ENCODE peak calls at places on chromosomes 5 and 9, in four cellular contexts. Y, I, B and M are unnamed samples.

GRCh38 chr9:98228392-98229089 is 26.9 kb downstream of the TBC1D2 start:
- DNase-seq in Y (no peak), I (no peak), B (no peak), M (no peak)

GRCh38 chr9:115855458-115856133 is 298.0 kb upstream of the PAPPA start:
- DNase-seq in Y (no peak), I (no peak), B (no peak), M (no peak)

GRCh38 chr5:10653033-10653432 is 89.2 kb downstream of the ANKRD33B start:
- DNase-seq in Y (no peak), I (peak; percentile 59), B (no peak), M (peak; percentile 29)

GRCh38 chr5:124103671-124104070 is 591.7 kb downstream of the CSNK1G3 start:
- DNase-seq in Y (peak; percentile 48), I (no peak), B (no peak), M (no peak)

GRCh38 chr5:64666058-64666457 is 24.2 kb upstream of the SHISAL2B start:
- DNase-seq in Y (no peak), I (no peak), B (no peak), M (no peak)

GRCh38 chr9:4073371-4073770 is 226.5 kb downstream of the GLIS3 start:
- DNase-seq in Y (no peak), I (no peak), B (peak; percentile 49), M (no peak)

GRCh38 chr9:120478208-120478607 is 101.8 kb downstream of the CDK5RAP2 start:
- DNase-seq in Y (no peak), I (no peak), B (no peak), M (no peak)

GRCh38 chr5:604391-604831 is 7.7 kb upstream of the CEP72 start:
- DNase-seq in Y (no peak), I (no peak), B (no peak), M (no peak)

GRCh38 chr9:27549196-27549737 is 19.7 kb upstream of the MOB3B start:
- DNase-seq in Y (no peak), I (no peak), B (no peak), M (no peak)

GRCh38 chr9:1005043-1005667 is 28.7 kb downstream of the DMRT3 start:
- DNase-seq in Y (no peak), I (peak; percentile 14), B (peak; percentile 24), M (no peak)

DNA sequence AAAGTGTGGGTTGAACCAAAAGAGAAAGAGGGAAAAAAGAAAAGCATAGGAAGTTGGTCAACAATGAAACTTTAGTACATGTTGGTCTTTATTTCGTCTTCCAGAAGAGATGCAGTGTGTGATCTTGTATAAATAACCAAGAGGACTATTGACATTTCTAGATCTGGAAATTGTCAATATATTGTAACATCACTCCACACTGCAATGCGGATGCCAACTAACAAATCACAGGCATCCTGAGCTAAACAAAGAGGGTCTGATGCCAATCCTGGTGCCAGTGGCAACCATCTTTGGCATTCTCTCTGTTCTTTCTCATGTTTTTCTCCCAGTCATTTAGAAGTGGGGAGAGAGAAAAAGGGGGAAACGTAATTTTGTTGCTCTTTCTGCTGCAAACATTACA is 9.7 kb downstream of the NFIB start:
- DNase-seq in Y (no peak), I (no peak), B (no peak), M (no peak)
- H3K4me3 ChIP-seq in Y (no peak overlapping the region), I (no peak overlapping the region), B (no peak overlapping the region), M (no peak overlapping the region)

DNA sequence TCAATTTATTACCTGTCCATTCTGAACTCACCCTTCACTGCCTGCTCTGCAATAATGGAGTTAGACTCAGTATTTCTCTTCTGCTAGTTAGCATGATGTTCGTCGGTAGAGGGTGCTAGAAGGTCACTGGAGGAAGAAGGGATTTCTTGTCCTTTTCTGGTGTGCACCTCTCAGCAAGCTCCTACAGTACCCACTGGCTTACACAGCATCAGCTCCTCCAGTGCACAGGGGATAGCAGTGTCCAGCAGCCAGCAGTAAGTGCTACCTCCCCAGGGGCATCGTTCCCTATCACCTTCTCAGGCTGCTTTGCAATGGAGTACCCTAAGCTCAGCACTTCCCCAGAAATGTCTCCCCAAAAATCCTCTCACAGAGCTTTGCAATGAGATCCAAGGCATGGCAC is 45.9 kb upstream of the APC start:
- DNase-seq in Y (no peak), I (no peak), B (no peak), M (no peak)
- TF ChIP-seq CTCF in Y (no peak), I (no peak), B (no peak), M (no peak)

GRCh38 chr5:107682533-107682932 is 11.8 kb upstream of the EFNA5 start:
- DNase-seq in Y (no peak), I (no peak), B (no peak), M (no peak)
- H3K4me3 ChIP-seq in Y (no peak overlapping the region), I (no peak overlapping the region), B (no peak overlapping the region), M (no peak overlapping the region)

GRCh38 chr9:104093162-104093561 is 947 bp upstream of the SMC2 start:
- DNase-seq in Y (no peak), I (no peak), B (no peak), M (no peak)

GRCh38 chr9:104092192-104092591 is 1.9 kb upstream of the SMC2 start:
- DNase-seq in Y (no peak), I (no peak), B (no peak), M (no peak)

GRCh38 chr9:104090578-104090977 is 3.5 kb upstream of the SMC2 start:
- DNase-seq in Y (no peak), I (no peak), B (no peak), M (no peak)

GRCh38 chr9:104091028-104091590 is 3.0 kb upstream of the SMC2 start:
- DNase-seq in Y (no peak), I (no peak), B (no peak), M (no peak)

GRCh38 chr9:104091708-104092107 is 2.4 kb upstream of the SMC2 start:
- DNase-seq in Y (no peak), I (peak; percentile 55), B (no peak), M (peak; percentile 11)
- TF ChIP-seq CTCF in Y (no peak), I (peak; percentile 30), B (no peak), M (peak; percentile 32)

GRCh38 chr9:137294091-137294683 is 7.9 kb downstream of the NRARP start:
- DNase-seq in Y (no peak), I (peak; percentile 39), B (peak; percentile 74), M (no peak)

GRCh38 chr9:137296214-137297059 is 5.6 kb downstream of the NRARP start:
- DNase-seq in Y (no peak), I (peak; percentile 93), B (no peak), M (no peak)

GRCh38 chr9:137297060-137297664 is 4.9 kb downstream of the NRARP start:
- DNase-seq in Y (no peak), I (no peak), B (no peak), M (no peak)

GRCh38 chr9:137294684-137295312 is 7.3 kb downstream of the NRARP start:
- DNase-seq in Y (no peak), I (no peak), B (no peak), M (no peak)

DNA sequence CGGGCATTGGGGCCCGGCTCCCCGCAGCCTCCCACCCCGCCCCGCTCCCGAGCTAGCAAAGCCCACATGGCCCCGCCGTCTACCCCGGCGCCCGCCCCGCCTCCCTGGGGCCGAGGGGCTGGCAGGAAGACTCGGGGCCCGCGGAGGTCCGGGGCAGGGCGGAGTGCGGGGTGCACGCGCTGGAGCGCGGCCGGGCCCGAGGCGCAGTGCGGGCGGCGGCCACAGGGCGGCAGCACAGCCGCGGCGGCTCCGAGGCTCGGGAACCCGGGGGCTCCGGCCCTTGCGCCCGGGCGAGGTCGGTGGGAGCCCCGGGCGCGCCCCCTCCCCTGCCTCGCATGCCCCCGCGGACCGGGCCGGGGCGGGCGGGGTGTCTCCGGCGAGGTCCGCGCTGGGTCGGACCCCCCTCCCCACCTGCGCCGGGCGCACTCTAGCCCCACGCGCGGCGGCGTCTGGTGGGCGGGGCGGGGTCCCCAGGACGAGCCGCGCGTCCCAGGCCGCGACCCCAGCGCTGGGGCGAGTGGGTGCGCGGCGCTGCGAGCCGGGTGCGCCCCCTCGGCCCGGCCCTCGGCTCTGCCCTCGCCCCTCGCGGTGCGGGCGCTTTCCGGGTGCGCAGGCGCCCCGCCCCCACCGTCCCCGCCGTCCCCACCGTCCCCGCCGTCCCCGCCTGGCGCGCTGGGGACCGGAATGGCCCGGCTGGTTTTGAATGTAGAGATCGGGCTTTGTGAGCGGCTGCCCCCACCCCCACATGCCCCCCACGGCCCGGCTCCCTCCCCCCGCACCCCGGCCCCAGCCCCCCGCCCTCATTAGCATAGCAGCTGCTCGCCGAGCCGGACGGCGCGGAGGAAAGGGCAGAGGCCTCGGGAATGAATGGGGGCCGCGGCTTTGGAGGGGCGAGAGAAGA is 6.5 kb downstream of the NRARP start:
- DNase-seq in Y (no peak), I (peak; percentile 19), B (no peak), M (no peak)
- H3K4me3 ChIP-seq in Y (no peak overlapping the region), I (peak overlapping the region; percentile 54), B (peak overlapping the region; percentile 42), M (peak overlapping the region; percentile 44)